ENCODE peak calls at places on chromosomes 16 and 17, in four cellular contexts. W, Q, J and A are unnamed samples.

GRCh38 chr16:27365142-27366089 is 36.6 kb upstream of the IL21R start:
- DNase-seq in W (no peak), Q (no peak), J (no peak), A (no peak)

GRCh38 chr16:88352261-88353200 is 30.2 kb upstream of the ZNF469 start:
- DNase-seq in W (no peak), Q (no peak), J (no peak), A (no peak)

GRCh38 chr16:5523794-5524193 is 426.2 kb upstream of the EEF2KMT start:
- DNase-seq in W (peak; percentile 9), Q (no peak), J (no peak), A (no peak)

GRCh38 chr16:2211923-2212347 is 1.3 kb upstream of the BRICD5 start:
- DNase-seq in W (no peak), Q (no peak), J (no peak), A (no peak)

GRCh38 chr17:22569459-22570143 is 877.3 kb downstream of the KCNJ18 start:
- DNase-seq in W (no peak), Q (no peak), J (no peak), A (no peak)

GRCh38 chr17:48484850-48485249 is 46.0 kb downstream of the HOXB1 start:
- DNase-seq in W (no peak), Q (no peak), J (no peak), A (no peak)

GRCh38 chr17:4040784-4041183 is 76.5 kb upstream of the ATP2A3 start:
- DNase-seq in W (no peak), Q (no peak), J (no peak), A (no peak)

GRCh38 chr17:65359016-65359415 is 202.4 kb downstream of the AXIN2 start:
- DNase-seq in W (no peak), Q (peak; percentile 81), J (no peak), A (no peak)

GRCh38 chr17:37315601-37316000 is 60.2 kb upstream of the C17orf78 start:
- DNase-seq in W (no peak), Q (no peak), J (no peak), A (no peak)

GRCh38 chr17:83078378-83079339 is 750 bp upstream of the METRNL start:
- DNase-seq in W (no peak), Q (no peak), J (no peak), A (no peak)

GRCh38 chr17:50571681-50572080 is 11.2 kb downstream of the CACNA1G start:
- DNase-seq in W (no peak), Q (no peak), J (no peak), A (no peak)

GRCh38 chr17:27319536-27320221 is 25.8 kb downstream of the WSB1 start:
- DNase-seq in W (peak; percentile 72), Q (peak; percentile 67), J (no peak), A (no peak)

GRCh38 chr17:15744091-15744676 is 12.1 kb downstream of the TBC1D26 start:
- DNase-seq in W (no peak), Q (no peak), J (no peak), A (no peak)

GRCh38 chr17:44738214-44738906 is 20.4 kb upstream of the ADAM11 start:
- DNase-seq in W (no peak), Q (peak; percentile 52), J (no peak), A (no peak)

GRCh38 chr17:60817187-60817586 is 139.5 kb downstream of the BCAS3 start:
- DNase-seq in W (no peak), Q (peak; percentile 64), J (no peak), A (no peak)

GRCh38 chr17:15180121-15180561 is 85.0 kb downstream of the PMP22 start:
- DNase-seq in W (no peak), Q (no peak), J (no peak), A (no peak)

GRCh38 chr16:87993901-87994300 is 42.7 kb downstream of the BANP start:
- DNase-seq in W (no peak), Q (no peak), J (no peak), A (no peak)

GRCh38 chr17:50346313-50347086 is 574 bp downstream of the XYLT2 start:
- DNase-seq in W (peak; percentile 64), Q (no peak), J (no peak), A (peak; percentile 27)

GRCh38 chr17:77476920-77477805 is 336.4 kb downstream of the SEC14L1 start:
- DNase-seq in W (peak; percentile 83), Q (peak; percentile 97), J (no peak), A (no peak)

GRCh38 chr17:16932156-16932555 is 39.8 kb downstream of the TNFRSF13B start:
- DNase-seq in W (no peak), Q (no peak), J (no peak), A (no peak)

GRCh38 chr16:66295761-66296546 is 70.5 kb upstream of the CDH5 start:
- DNase-seq in W (peak; percentile 20), Q (no peak), J (no peak), A (no peak)

GRCh38 chr17:60439501-60439900 is 17.2 kb downstream of the CHCT1 start:
- DNase-seq in W (no peak), Q (peak; percentile 31), J (no peak), A (no peak)

GRCh38 chr16:22188267-22188594 is 17.8 kb upstream of the EEF2K start:
- DNase-seq in W (no peak), Q (no peak), J (no peak), A (no peak)

GRCh38 chr16:84754353-84754856 is 54.6 kb downstream of the USP10 start:
- DNase-seq in W (peak; percentile 86), Q (peak; percentile 79), J (peak; percentile 62), A (peak; percentile 82)

GRCh38 chr17:78121801-78122220 is 6.7 kb downstream of the TMC6 start:
- DNase-seq in W (no peak), Q (no peak), J (no peak), A (no peak)

GRCh38 chr16:69432069-69432468 is 7.7 kb downstream of the CYB5B start:
- DNase-seq in W (no peak), Q (no peak), J (no peak), A (no peak)

GRCh38 chr17:63622571-63623390 is 564 bp downstream of the MAP3K3 start:
- DNase-seq in W (peak; percentile 70), Q (peak; percentile 66), J (no peak), A (peak; percentile 45)

GRCh38 chr16:10576390-10577304 is 3.8 kb downstream of the EMP2 start:
- DNase-seq in W (no peak), Q (no peak), J (no peak), A (no peak)